ENCODE peak calls at places on chromosomes 2 and 18, in five cellular contexts. D is Peyer's patch, G is B cell, F is endothelial cell, I is GM20000. V is an unnamed sample.

GRCh38 chr2:198374375-198375072 is 570.1 kb downstream of the PLCL1 start:
- DNase-seq in D (no peak), G (peak), F (peak), I (peak), V (peak)

GRCh38 chr2:16058256-16058655 is 117.9 kb downstream of the MYCN start:
- DNase-seq in D (no peak), G (no peak), F (no peak), I (no peak), V (no peak)

GRCh38 chr18:671405-671804 is 14.0 kb downstream of the TYMS start:
- DNase-seq in D (no peak), G (no peak), F (no peak), I (no peak), V (no peak)

GRCh38 chr2:38650012-38650411 is 15.9 kb upstream of the GALM start:
- DNase-seq in D (no peak), G (no peak), F (no peak), I (no peak), V (no peak)

GRCh38 chr18:61502472-61502871 is 169.2 kb downstream of the CDH20 start:
- DNase-seq in D (no peak), G (peak), F (peak), I (peak), V (peak)

GRCh38 chr2:120564213-120565094 is 171.2 kb upstream of the GLI2 start:
- DNase-seq in D (no peak), G (no peak), F (no peak), I (no peak), V (no peak)

GRCh38 chr2:128424806-128425205 is 106.1 kb upstream of the HS6ST1 start:
- DNase-seq in D (no peak), G (no peak), F (no peak), I (no peak), V (no peak)

GRCh38 chr2:233813236-233814062 is 35.3 kb downstream of the MROH2A start:
- DNase-seq in D (no peak), G (no peak), F (no peak), I (no peak), V (no peak)

GRCh38 chr2:20291106-20291564 is 59.5 kb downstream of the PUM2 start:
- DNase-seq in D (no peak), G (peak), F (peak), I (peak), V (peak)

GRCh38 chr2:217901826-217902225 is 101.0 kb downstream of the TNS1 start:
- DNase-seq in D (no peak), G (no peak), F (no peak), I (no peak), V (no peak)

GRCh38 chr2:74671479-74671878 is 17.4 kb downstream of the SEMA4F start:
- DNase-seq in D (no peak), G (no peak), F (no peak), I (no peak), V (no peak)

GRCh38 chr2:132609101-132609890 is 60.7 kb downstream of the LYPD1 start:
- DNase-seq in D (no peak), G (no peak), F (no peak), I (no peak), V (no peak)

GRCh38 chr18:68104036-68104435 is 587.5 kb upstream of the DSEL start:
- DNase-seq in D (no peak), G (no peak), F (no peak), I (no peak), V (no peak)

GRCh38 chr2:226211439-226211838 is 588.2 kb downstream of the IRS1 start:
- DNase-seq in D (no peak), G (no peak), F (no peak), I (no peak), V (no peak)

GRCh38 chr2:16632615-16633014 is 33.0 kb downstream of the CYRIA start:
- DNase-seq in D (no peak), G (no peak), F (no peak), I (no peak), V (no peak)

GRCh38 chr2:190159453-190159852 is 96.9 kb upstream of the MSTN start:
- DNase-seq in D (no peak), G (no peak), F (no peak), I (no peak), V (no peak)

GRCh38 chr2:16413257-16413656 is 252.4 kb downstream of the CYRIA start:
- DNase-seq in D (no peak), G (no peak), F (peak), I (no peak), V (no peak)

GRCh38 chr2:55490554-55490953 is 29.0 kb upstream of the CFAP36 start:
- DNase-seq in D (no peak), G (no peak), F (no peak), I (no peak), V (no peak)

GRCh38 chr2:236642584-236643291 is 73.1 kb downstream of the ACKR3 start:
- DNase-seq in D (peak), G (no peak), F (no peak), I (no peak), V (no peak)

GRCh38 chr18:49560277-49561126 is 1.4 kb upstream of the LIPG start:
- DNase-seq in D (no peak), G (no peak), F (peak), I (no peak), V (no peak)

GRCh38 chr2:84170979-84171378 is 288.1 kb downstream of the SUCLG1 start:
- DNase-seq in D (no peak), G (no peak), F (no peak), I (no peak), V (no peak)

GRCh38 chr2:84169871-84170270 is 289.2 kb downstream of the SUCLG1 start:
- DNase-seq in D (no peak), G (no peak), F (no peak), I (no peak), V (no peak)

GRCh38 chr2:84175340-84175739 is 283.7 kb downstream of the SUCLG1 start:
- DNase-seq in D (no peak), G (no peak), F (no peak), I (no peak), V (no peak)

GRCh38 chr2:84175970-84176369 is 283.1 kb downstream of the SUCLG1 start:
- DNase-seq in D (no peak), G (no peak), F (no peak), I (no peak), V (no peak)

DNA sequence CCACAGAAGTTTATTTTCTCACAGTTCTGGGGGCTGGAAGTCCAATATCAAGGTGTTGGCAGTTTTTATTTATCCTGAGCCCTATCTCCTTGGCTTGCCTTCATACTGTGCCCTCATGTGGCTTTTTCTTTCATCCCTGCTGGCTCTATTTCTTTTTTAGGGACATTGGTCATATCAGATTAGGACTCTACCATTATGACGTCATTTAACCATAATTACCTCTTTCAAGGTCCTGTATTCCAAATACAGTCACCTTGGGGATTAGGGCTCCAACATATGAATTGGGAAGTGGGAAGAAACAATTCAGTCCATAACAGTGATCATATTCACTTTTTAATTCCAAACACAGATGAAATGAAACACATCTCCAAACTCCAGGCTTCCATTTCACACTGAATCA is 286.0 kb downstream of the SUCLG1 start:
- DNase-seq in D (no peak), G (no peak), F (no peak), I (no peak), V (no peak)
- TF ChIP-seq CTCF in D (no peak), G (no peak), F (no peak), I (no peak), V (no peak)

GRCh38 chr2:108786354-108787208 is at the start of gene CCDC138:
- DNase-seq in D (peak), G (peak), F (peak), I (peak), V (peak)
- TF ChIP-seq CTCF in D (no peak), G (no peak), F (no peak), I (no peak), V (no peak)

DNA sequence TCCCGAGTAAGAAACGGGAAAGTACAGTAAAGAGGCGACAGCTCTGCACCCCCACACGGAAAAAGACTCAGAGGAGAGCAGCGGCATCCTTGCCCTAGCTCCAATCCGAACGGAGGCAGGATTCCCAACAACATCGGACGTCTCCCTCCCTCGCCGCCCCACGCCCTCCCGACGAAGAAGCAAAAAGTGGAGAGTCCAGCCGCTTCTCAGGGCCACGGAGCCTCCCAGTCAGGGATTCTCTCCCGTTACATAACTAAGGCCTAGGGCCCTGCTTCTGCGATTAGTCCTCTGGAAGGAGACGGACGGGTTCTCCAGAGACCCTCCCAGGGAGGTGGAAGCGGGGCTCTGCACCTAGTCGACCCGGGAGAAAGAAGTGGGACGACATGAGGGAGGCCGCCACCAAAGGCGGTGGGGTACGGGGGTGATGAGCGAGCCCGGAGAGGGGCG is 587 bp downstream of the SUMO1 start:
- DNase-seq in D (peak), G (no peak), F (peak), I (peak), V (peak)
- TF ChIP-seq CTCF in D (no peak), G (no peak), F (no peak), I (no peak), V (no peak)

GRCh38 chr2:223596208-223596607 is 6.0 kb downstream of the SCG2 start:
- DNase-seq in D (no peak), G (no peak), F (no peak), I (no peak), V (no peak)
- TF ChIP-seq CTCF in D (no peak), G (no peak), F (peak), I (no peak), V (no peak)

DNA sequence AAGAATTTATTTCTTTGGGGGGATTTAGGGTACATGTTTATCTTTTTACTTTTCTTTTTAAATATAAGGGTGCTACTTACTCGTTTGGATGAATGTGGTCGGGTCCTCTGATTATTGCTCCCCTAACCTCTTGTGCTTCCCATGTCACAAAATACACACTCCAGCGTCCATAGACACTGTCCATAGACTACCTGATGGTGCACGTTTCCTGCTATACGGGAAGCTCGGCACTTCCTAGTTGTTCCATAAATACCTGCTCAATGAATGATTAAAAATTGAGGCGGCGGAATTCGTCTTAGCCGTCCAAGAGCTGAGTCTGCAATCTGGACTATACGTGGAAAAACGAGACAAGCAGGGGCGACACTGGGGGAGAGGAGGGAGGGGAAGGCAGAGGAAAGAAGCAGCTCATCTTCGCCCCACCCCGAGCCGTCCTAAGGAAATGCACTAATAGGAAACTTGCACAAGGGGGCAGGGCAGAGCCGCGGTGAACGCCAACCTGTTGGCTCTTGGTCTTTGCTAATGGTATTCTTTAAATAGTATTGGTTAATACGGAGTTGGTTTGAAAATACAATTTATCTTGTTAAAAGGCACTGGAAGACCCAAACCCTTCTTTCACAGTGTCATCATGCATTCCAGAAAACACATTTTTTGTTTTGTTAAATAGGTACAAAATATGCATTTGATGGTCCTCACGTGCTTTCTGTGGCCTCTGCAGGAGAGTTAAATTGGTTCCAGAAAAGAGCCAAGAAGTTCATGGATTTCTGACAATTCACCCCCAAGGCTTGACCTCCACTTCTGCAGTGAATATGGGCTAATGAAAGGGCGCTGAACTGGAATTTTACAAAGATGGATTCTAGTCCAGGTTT is 73.0 kb upstream of the KCTD1 start:
- DNase-seq in D (no peak), G (no peak), F (peak), I (peak), V (peak)
- TF ChIP-seq CTCF in D (no peak), G (no peak), F (peak), I (peak), V (peak)

GRCh38 chr2:73291461-73292315 is 1.7 kb downstream of the EGR4 start:
- DNase-seq in D (no peak), G (peak), F (peak), I (peak), V (no peak)
- TF ChIP-seq CTCF in D (no peak), G (no peak), F (no peak), I (no peak), V (no peak)

GRCh38 chr2:215870986-215871385 is 142.4 kb downstream of the MREG start:
- DNase-seq in D (no peak), G (no peak), F (peak), I (peak), V (no peak)
- TF ChIP-seq CTCF in D (no peak), G (peak), F (peak), I (peak), V (peak)